ENCODE peak calls at places on chromosome 1, in nine cellular contexts. K, W, D, U, C, V, L, Z and G are unnamed samples.
A peak's percentile ranks its signal among the peaks of the same experiment; 100 is the strongest.

GRCh38 chr1:44292641-44293040 is 62.4 kb downstream of the ERI3 start:
- DNase-seq in K (no peak), W (no peak), D (no peak), U (no peak), C (no peak), V (no peak), L (no peak), Z (no peak), G (no peak)

GRCh38 chr1:154403300-154403943 is 1.7 kb upstream of the IL6R start:
- DNase-seq in K (no peak), W (no peak), D (no peak), U (no peak), C (no peak), V (no peak), L (no peak), Z (no peak), G (no peak)

GRCh38 chr1:229874150-229874549 is 192.9 kb upstream of the GALNT2 start:
- DNase-seq in K (no peak), W (no peak), D (no peak), U (no peak), C (peak; percentile 40), V (no peak), L (no peak), Z (no peak), G (no peak)

GRCh38 chr1:59333626-59334277 is 36.9 kb downstream of the FGGY start:
- DNase-seq in K (no peak), W (no peak), D (no peak), U (no peak), C (peak; percentile 64), V (no peak), L (no peak), Z (no peak), G (peak; percentile 19)

GRCh38 chr1:115665319-115665718 is 23.5 kb downstream of the VANGL1 start:
- DNase-seq in K (no peak), W (no peak), D (no peak), U (no peak), C (no peak), V (no peak), L (no peak), Z (peak; percentile 67), G (no peak)

GRCh38 chr1:164443166-164443565 is 115.8 kb upstream of the PBX1 start:
- DNase-seq in K (no peak), W (no peak), D (no peak), U (no peak), C (peak; percentile 43), V (no peak), L (no peak), Z (no peak), G (no peak)

GRCh38 chr1:201038537-201038936 is 15.0 kb upstream of the KIF21B start:
- DNase-seq in K (no peak), W (no peak), D (no peak), U (no peak), C (no peak), V (no peak), L (no peak), Z (no peak), G (no peak)

GRCh38 chr1:27144349-27144748 is 10.6 kb downstream of the SLC9A1 start:
- DNase-seq in K (no peak), W (no peak), D (no peak), U (no peak), C (no peak), V (no peak), L (no peak), Z (peak; percentile 51), G (no peak)

GRCh38 chr1:174068000-174068399 is 45.8 kb upstream of the RC3H1 start:
- DNase-seq in K (no peak), W (peak; percentile 19), D (no peak), U (no peak), C (peak; percentile 31), V (no peak), L (no peak), Z (no peak), G (no peak)

GRCh38 chr1:175600721-175601440 is 142.5 kb downstream of the TNR start:
- DNase-seq in K (no peak), W (no peak), D (peak; percentile 60), U (no peak), C (no peak), V (peak; percentile 32), L (no peak), Z (no peak), G (no peak)